ENCODE peak calls at places on chromosome 21, in six cellular contexts. One of them, this sample, is unnamed.
A peak's percentile ranks its signal among the peaks of the same experiment; 100 is the strongest.

GRCh38 chr21:24224411-24224810 is 1382.9 kb downstream of the MRPL39 start:
- DNase-seq in aorta: no peak
- DNase-seq in fibroblast of lung: no peak
- DNase-seq in OCI-LY7: no peak
- DNase-seq in thoracic aorta: no peak
- DNase-seq in suprapubic skin: no peak
- DNase-seq in this sample: no peak

GRCh38 chr21:46605759-46606426 is 1.0 kb upstream of the S100B start:
- DNase-seq in suprapubic skin: no peak
- DNase-seq in OCI-LY7: peak; percentile 8
- DNase-seq in fibroblast of lung: no peak
- DNase-seq in aorta: peak; percentile 80
- DNase-seq in thoracic aorta: no peak
- DNase-seq in this sample: no peak

GRCh38 chr21:26177741-26178452 is 7.3 kb upstream of the APP start:
- DNase-seq in fibroblast of lung: peak; percentile 44
- DNase-seq in thoracic aorta: no peak
- DNase-seq in OCI-LY7: no peak
- DNase-seq in aorta: no peak
- DNase-seq in suprapubic skin: no peak
- DNase-seq in this sample: no peak

GRCh38 chr21:34728479-34728878 is 59.7 kb downstream of the CLIC6 start:
- DNase-seq in OCI-LY7: no peak
- DNase-seq in aorta: no peak
- DNase-seq in thoracic aorta: no peak
- DNase-seq in suprapubic skin: no peak
- DNase-seq in fibroblast of lung: no peak
- DNase-seq in this sample: no peak

GRCh38 chr21:39529026-39529425 is 77.3 kb downstream of the SH3BGR start:
- DNase-seq in fibroblast of lung: no peak
- DNase-seq in aorta: no peak
- DNase-seq in thoracic aorta: no peak
- DNase-seq in OCI-LY7: no peak
- DNase-seq in suprapubic skin: no peak
- DNase-seq in this sample: no peak

GRCh38 chr21:39353295-39353694 is 4.4 kb upstream of the HMGN1 start:
- DNase-seq in suprapubic skin: no peak
- DNase-seq in aorta: no peak
- DNase-seq in thoracic aorta: no peak
- DNase-seq in fibroblast of lung: no peak
- DNase-seq in OCI-LY7: no peak
- DNase-seq in this sample: no peak

GRCh38 chr21:38804617-38805281 is 980 bp upstream of the ETS2 start:
- DNase-seq in aorta: peak; percentile 83
- DNase-seq in OCI-LY7: no peak
- DNase-seq in thoracic aorta: no peak
- DNase-seq in fibroblast of lung: peak; percentile 69
- DNase-seq in suprapubic skin: no peak
- DNase-seq in this sample: peak; percentile 87

GRCh38 chr21:29829514-29830255 is 110.1 kb downstream of the GRIK1 start:
- DNase-seq in suprapubic skin: no peak
- DNase-seq in aorta: no peak
- DNase-seq in fibroblast of lung: peak; percentile 34
- DNase-seq in OCI-LY7: no peak
- DNase-seq in thoracic aorta: no peak
- DNase-seq in this sample: no peak

GRCh38 chr21:39453571-39454179 is 1.9 kb downstream of the SH3BGR start:
- DNase-seq in aorta: no peak
- DNase-seq in thoracic aorta: no peak
- DNase-seq in suprapubic skin: no peak
- DNase-seq in OCI-LY7: no peak
- DNase-seq in fibroblast of lung: no peak
- DNase-seq in this sample: no peak

GRCh38 chr21:43766734-43767497 is 9.2 kb downstream of the CSTB start:
- DNase-seq in aorta: no peak
- DNase-seq in thoracic aorta: no peak
- DNase-seq in suprapubic skin: no peak
- DNase-seq in OCI-LY7: no peak
- DNase-seq in fibroblast of lung: no peak
- DNase-seq in this sample: no peak
- H3K4me3 ChIP-seq in aorta: no peak overlapping the region
- H3K4me3 ChIP-seq in thoracic aorta: no peak overlapping the region
- H3K4me3 ChIP-seq in suprapubic skin: no peak overlapping the region
- H3K4me3 ChIP-seq in OCI-LY7: no peak overlapping the region
- H3K4me3 ChIP-seq in fibroblast of lung: no peak overlapping the region
- H3K4me3 ChIP-seq in this sample: no peak overlapping the region

GRCh38 chr21:36186506-36187399 is 30.1 kb downstream of the DOP1B start:
- DNase-seq in fibroblast of lung: no peak
- DNase-seq in suprapubic skin: no peak
- DNase-seq in OCI-LY7: no peak
- DNase-seq in aorta: no peak
- DNase-seq in thoracic aorta: no peak
- DNase-seq in this sample: no peak
- H3K27ac ChIP-seq in fibroblast of lung: no peak overlapping the region
- H3K27ac ChIP-seq in suprapubic skin: peak overlapping the region; percentile 69
- H3K27ac ChIP-seq in OCI-LY7: no peak overlapping the region
- H3K27ac ChIP-seq in aorta: no peak overlapping the region
- H3K27ac ChIP-seq in thoracic aorta: no peak overlapping the region
- H3K27ac ChIP-seq in this sample: no peak overlapping the region

GRCh38 chr21:42063206-42063577 is 7.9 kb upstream of the UMODL1 start:
- DNase-seq in OCI-LY7: peak; percentile 83
- DNase-seq in thoracic aorta: no peak
- DNase-seq in aorta: no peak
- DNase-seq in fibroblast of lung: no peak
- DNase-seq in suprapubic skin: no peak
- DNase-seq in this sample: no peak

GRCh38 chr21:42061195-42061865 is 9.8 kb upstream of the UMODL1 start:
- DNase-seq in fibroblast of lung: no peak
- DNase-seq in suprapubic skin: no peak
- DNase-seq in aorta: peak; percentile 86
- DNase-seq in OCI-LY7: peak; percentile 96
- DNase-seq in thoracic aorta: no peak
- DNase-seq in this sample: no peak

GRCh38 chr21:42061866-42062542 is 9.1 kb upstream of the UMODL1 start:
- DNase-seq in suprapubic skin: no peak
- DNase-seq in thoracic aorta: no peak
- DNase-seq in OCI-LY7: peak; percentile 93
- DNase-seq in aorta: no peak
- DNase-seq in fibroblast of lung: no peak
- DNase-seq in this sample: no peak

GRCh38 chr21:42062543-42063022 is 8.5 kb upstream of the UMODL1 start:
- DNase-seq in OCI-LY7: peak; percentile 91
- DNase-seq in thoracic aorta: no peak
- DNase-seq in suprapubic skin: no peak
- DNase-seq in aorta: peak; percentile 65
- DNase-seq in fibroblast of lung: no peak
- DNase-seq in this sample: no peak

GRCh38 chr21:42063578-42064521 is 7.3 kb upstream of the UMODL1 start:
- DNase-seq in OCI-LY7: peak; percentile 92
- DNase-seq in aorta: no peak
- DNase-seq in thoracic aorta: no peak
- DNase-seq in fibroblast of lung: peak; percentile 20
- DNase-seq in suprapubic skin: no peak
- DNase-seq in this sample: no peak
- H3K4me3 ChIP-seq in OCI-LY7: peak overlapping the region; percentile 68
- H3K4me3 ChIP-seq in aorta: no peak overlapping the region
- H3K4me3 ChIP-seq in thoracic aorta: peak overlapping the region; percentile 5
- H3K4me3 ChIP-seq in fibroblast of lung: no peak overlapping the region
- H3K4me3 ChIP-seq in suprapubic skin: no peak overlapping the region
- H3K4me3 ChIP-seq in this sample: no peak overlapping the region

GRCh38 chr21:37459575-37459974 is 93.0 kb downstream of the DYRK1A start:
- DNase-seq in suprapubic skin: no peak
- DNase-seq in OCI-LY7: no peak
- DNase-seq in aorta: no peak
- DNase-seq in thoracic aorta: no peak
- DNase-seq in fibroblast of lung: peak; percentile 63
- DNase-seq in this sample: no peak

GRCh38 chr21:37461494-37461893 is 94.9 kb downstream of the DYRK1A start:
- DNase-seq in thoracic aorta: no peak
- DNase-seq in suprapubic skin: no peak
- DNase-seq in OCI-LY7: no peak
- DNase-seq in aorta: no peak
- DNase-seq in fibroblast of lung: no peak
- DNase-seq in this sample: no peak

GRCh38 chr21:37463083-37463780 is 96.7 kb downstream of the DYRK1A start:
- DNase-seq in fibroblast of lung: peak; percentile 78
- DNase-seq in OCI-LY7: peak; percentile 55
- DNase-seq in thoracic aorta: no peak
- DNase-seq in suprapubic skin: no peak
- DNase-seq in aorta: no peak
- DNase-seq in this sample: no peak

GRCh38 chr21:37460196-37460595 is 93.6 kb downstream of the DYRK1A start:
- DNase-seq in suprapubic skin: no peak
- DNase-seq in thoracic aorta: no peak
- DNase-seq in OCI-LY7: no peak
- DNase-seq in fibroblast of lung: no peak
- DNase-seq in aorta: no peak
- DNase-seq in this sample: no peak

GRCh38 chr21:37462087-37462861 is 95.7 kb downstream of the DYRK1A start:
- DNase-seq in fibroblast of lung: no peak
- DNase-seq in OCI-LY7: no peak
- DNase-seq in thoracic aorta: no peak
- DNase-seq in suprapubic skin: no peak
- DNase-seq in aorta: no peak
- DNase-seq in this sample: no peak
- H3K27ac ChIP-seq in fibroblast of lung: peak overlapping the region; percentile 1
- H3K27ac ChIP-seq in OCI-LY7: peak overlapping the region; percentile 23
- H3K27ac ChIP-seq in thoracic aorta: no peak overlapping the region
- H3K27ac ChIP-seq in suprapubic skin: no peak overlapping the region
- H3K27ac ChIP-seq in aorta: no peak overlapping the region
- H3K27ac ChIP-seq in this sample: no peak overlapping the region

DNA sequence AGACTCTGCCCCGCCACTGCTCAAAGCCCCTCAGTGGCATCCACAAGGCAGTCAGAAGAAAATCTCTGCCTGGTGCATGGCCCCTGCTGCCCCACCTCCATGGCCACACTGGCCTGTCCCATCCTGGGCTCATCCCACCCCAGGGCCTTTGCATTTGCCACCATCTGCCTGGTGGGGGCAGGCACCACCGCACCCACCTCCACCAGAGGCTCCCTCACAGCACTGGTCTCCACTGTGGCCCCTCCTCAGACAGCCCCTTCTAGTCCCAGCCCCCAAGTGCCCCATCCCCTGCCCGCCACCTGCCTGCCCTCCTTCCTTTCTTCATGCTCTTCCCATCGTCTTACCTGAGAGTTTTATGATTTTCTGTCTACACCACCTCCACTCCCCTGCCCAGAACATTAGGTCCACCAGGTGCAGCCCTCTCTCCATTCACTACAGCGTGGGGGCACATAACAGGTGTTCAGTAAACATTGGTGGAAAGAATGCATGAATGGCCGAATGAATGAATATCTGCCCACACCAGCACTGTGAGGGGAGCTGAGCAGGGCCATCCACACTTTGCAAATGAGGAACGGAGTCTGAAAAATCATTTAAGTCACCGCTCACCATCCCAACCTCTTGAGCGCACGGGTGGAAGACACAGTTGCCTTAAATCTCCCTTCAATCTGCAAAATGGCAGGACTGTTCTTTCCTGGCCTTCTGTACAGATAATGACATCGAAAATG is 2.1 kb downstream of the PRDM15 start:
- DNase-seq in fibroblast of lung: no peak
- DNase-seq in OCI-LY7: peak; percentile 55
- DNase-seq in suprapubic skin: no peak
- DNase-seq in thoracic aorta: no peak
- DNase-seq in aorta: no peak
- DNase-seq in this sample: no peak
- H3K4me3 ChIP-seq in fibroblast of lung: peak overlapping the region; percentile 89
- H3K4me3 ChIP-seq in OCI-LY7: peak overlapping the region; percentile 81
- H3K4me3 ChIP-seq in suprapubic skin: peak overlapping the region; percentile 91
- H3K4me3 ChIP-seq in thoracic aorta: peak overlapping the region; percentile 99
- H3K4me3 ChIP-seq in aorta: no peak overlapping the region
- H3K4me3 ChIP-seq in this sample: peak overlapping the region; percentile 90

GRCh38 chr21:41321211-41321907 is 4.8 kb downstream of the FAM3B start:
- DNase-seq in thoracic aorta: no peak
- DNase-seq in suprapubic skin: no peak
- DNase-seq in OCI-LY7: peak; percentile 95
- DNase-seq in fibroblast of lung: no peak
- DNase-seq in aorta: no peak
- DNase-seq in this sample: no peak
- H3K27ac ChIP-seq in thoracic aorta: no peak overlapping the region
- H3K27ac ChIP-seq in suprapubic skin: no peak overlapping the region
- H3K27ac ChIP-seq in OCI-LY7: peak overlapping the region; percentile 96
- H3K27ac ChIP-seq in fibroblast of lung: no peak overlapping the region
- H3K27ac ChIP-seq in aorta: no peak overlapping the region
- H3K27ac ChIP-seq in this sample: no peak overlapping the region

GRCh38 chr21:45132841-45133573 is 58.6 kb downstream of the ADARB1 start:
- DNase-seq in aorta: peak; percentile 73
- DNase-seq in thoracic aorta: no peak
- DNase-seq in suprapubic skin: no peak
- DNase-seq in fibroblast of lung: peak; percentile 44
- DNase-seq in OCI-LY7: no peak
- DNase-seq in this sample: no peak
- H3K4me3 ChIP-seq in aorta: no peak overlapping the region
- H3K4me3 ChIP-seq in thoracic aorta: no peak overlapping the region
- H3K4me3 ChIP-seq in suprapubic skin: no peak overlapping the region
- H3K4me3 ChIP-seq in fibroblast of lung: no peak overlapping the region
- H3K4me3 ChIP-seq in OCI-LY7: no peak overlapping the region
- H3K4me3 ChIP-seq in this sample: no peak overlapping the region

DNA sequence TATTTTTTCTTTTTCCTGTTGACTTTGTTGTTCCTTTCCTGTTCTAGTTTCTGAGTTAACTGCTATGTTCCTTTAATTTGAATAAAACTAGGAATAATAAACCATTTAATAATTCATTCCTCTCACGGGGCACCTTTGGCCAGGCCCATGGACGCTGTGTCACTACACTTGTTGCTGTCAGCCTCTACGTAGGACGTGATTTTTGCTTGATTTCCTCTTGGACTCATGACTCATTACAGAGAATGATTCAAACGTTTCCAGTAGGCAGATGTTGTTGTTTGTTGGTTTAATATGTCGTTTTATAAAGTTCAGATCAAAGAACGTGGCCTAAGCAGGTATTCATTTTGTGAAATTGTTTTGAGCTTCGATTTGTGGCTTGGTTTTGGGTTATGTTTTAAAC is 9.1 kb upstream of the SLC19A1 start:
- DNase-seq in suprapubic skin: peak; percentile 64
- DNase-seq in fibroblast of lung: peak; percentile 81
- DNase-seq in thoracic aorta: no peak
- DNase-seq in OCI-LY7: no peak
- DNase-seq in aorta: peak; percentile 48
- DNase-seq in this sample: no peak
- H3K27ac ChIP-seq in suprapubic skin: no peak overlapping the region
- H3K27ac ChIP-seq in fibroblast of lung: no peak overlapping the region
- H3K27ac ChIP-seq in thoracic aorta: no peak overlapping the region
- H3K27ac ChIP-seq in OCI-LY7: no peak overlapping the region
- H3K27ac ChIP-seq in aorta: no peak overlapping the region
- H3K27ac ChIP-seq in this sample: peak overlapping the region; percentile 51